ENCODE peak calls at places on chromosomes 13 and 19, in four cellular contexts. T is stimulated activated CD8-positive, alpha-beta memory T cell treated with anti-CD3 and anti-CD28 coated beads, Interleukin-7, amount 100 ng/mL, for 4 hours; F is Caki2; C is naive thymus-derived CD4-positive, alpha-beta T cell. X is an unnamed sample.

GRCh38 chr19:55486043-55486970 is 1.3 kb downstream of the NAT14 start:
- DNase-seq in T (no peak), F (peak; percentile 36), C (no peak), X (no peak)

GRCh38 chr13:45063261-45063870 is 56.9 kb upstream of the GTF2F2 start:
- DNase-seq in T (no peak), F (no peak), C (no peak), X (no peak)

GRCh38 chr19:10219678-10220077 is 11.5 kb downstream of the S1PR2 start:
- DNase-seq in T (no peak), F (no peak), C (peak; percentile 17), X (peak; percentile 88)

GRCh38 chr19:13149628-13150186 is 468 bp downstream of the STX10 start:
- DNase-seq in T (no peak), F (no peak), C (peak; percentile 17), X (no peak)

GRCh38 chr19:22622901-22623840 is 11.0 kb upstream of the ZNF492 start:
- DNase-seq in T (no peak), F (no peak), C (no peak), X (no peak)

GRCh38 chr13:46206138-46206537 is 5.6 kb upstream of the LRRC63 start:
- DNase-seq in T (no peak), F (no peak), C (no peak), X (no peak)

GRCh38 chr19:38713227-38713649 is 31.0 kb downstream of the CAPN12 start:
- DNase-seq in T (no peak), F (no peak), C (no peak), X (no peak)

GRCh38 chr13:97275775-97276501 is 53.8 kb downstream of the MBNL2 start:
- DNase-seq in T (no peak), F (no peak), C (no peak), X (no peak)

GRCh38 chr13:78430811-78431210 is 172.5 kb downstream of the POU4F1 start:
- DNase-seq in T (no peak), F (no peak), C (no peak), X (no peak)

GRCh38 chr13:51638497-51638871 is 54.2 kb downstream of the WDFY2 start:
- DNase-seq in T (no peak), F (no peak), C (no peak), X (no peak)

GRCh38 chr13:24615911-24616472 is 64.2 kb upstream of the ATP12A start:
- DNase-seq in T (no peak), F (no peak), C (no peak), X (no peak)

GRCh38 chr19:16794456-16794855 is 34.7 kb upstream of the SIN3B start:
- DNase-seq in T (no peak), F (no peak), C (no peak), X (no peak)

GRCh38 chr13:30044932-30045331 is 194.5 kb upstream of the UBL3 start:
- DNase-seq in T (no peak), F (no peak), C (no peak), X (no peak)

GRCh38 chr19:13859361-13859880 is 17.5 kb upstream of the NANOS3 start:
- DNase-seq in T (no peak), F (peak; percentile 48), C (no peak), X (no peak)

GRCh38 chr19:474126-475078 is 13.6 kb upstream of the SHC2 start:
- DNase-seq in T (no peak), F (no peak), C (no peak), X (no peak)

GRCh38 chr19:31439270-31439573 is 90.0 kb upstream of the TSHZ3 start:
- DNase-seq in T (no peak), F (no peak), C (no peak), X (no peak)

GRCh38 chr19:1206733-1207301 is 1.2 kb downstream of the STK11 start:
- DNase-seq in T (no peak), F (no peak), C (peak; percentile 33), X (no peak)

GRCh38 chr13:47678201-47678963 is 322.7 kb downstream of the SUCLA2 start:
- DNase-seq in T (no peak), F (no peak), C (no peak), X (no peak)

GRCh38 chr13:53010374-53011105 is 18.1 kb upstream of the OLFM4 start:
- DNase-seq in T (no peak), F (no peak), C (no peak), X (no peak)

GRCh38 chr19:30817965-30818364 is 445.8 kb downstream of the ZNF536 start:
- DNase-seq in T (no peak), F (no peak), C (no peak), X (no peak)

GRCh38 chr13:26861951-26862350 is 101.4 kb upstream of the GPR12 start:
- DNase-seq in T (no peak), F (no peak), C (no peak), X (no peak)

GRCh38 chr19:7515471-7516226 is at the start of gene ZNF358:
- DNase-seq in T (no peak), F (no peak), C (no peak), X (no peak)

GRCh38 chr13:105579821-105580707 is 955.4 kb downstream of the EFNB2 start:
- DNase-seq in T (no peak), F (no peak), C (no peak), X (no peak)

GRCh38 chr19:3098141-3098514 is 4.0 kb downstream of the GNA11 start:
- DNase-seq in T (no peak), F (no peak), C (no peak), X (no peak)